ENCODE peak calls at places on chromosome 19, in nine cellular contexts. Q, W, G, N, T, E, J, X and Z are unnamed samples. For H3K9me3 and H3K4me1, the result is how much of the 10 kb centered on the place peaks cover.

GRCh38 chr19:19488875-19489690 is 26.3 kb downstream of the TSSK6 start:
- DNase-seq in X (peak), G (peak), T (peak), Q (peak), W (peak), E (peak), J (peak), N (peak), Z (peak)

GRCh38 chr19:6718741-6719539 is 1.5 kb downstream of the C3 start:
- DNase-seq in J (peak), T (peak), N (no peak), W (no peak), X (no peak), E (no peak), Q (no peak), G (no peak), Z (no peak)

GRCh38 chr19:56367829-56368711 is 25.3 kb downstream of the ZNF582 start:
- DNase-seq in J (peak), Q (peak), E (peak), W (peak), T (peak), X (peak), N (peak), G (peak), Z (peak)

GRCh38 chr19:2636897-2637683 is 65.4 kb downstream of the GNG7 start:
- DNase-seq in E (no peak), W (no peak), J (peak), T (peak), G (peak), X (peak), Q (peak), N (no peak), Z (peak)

GRCh38 chr19:42323852-42324654 is 1.4 kb upstream of the MEGF8 start:
- DNase-seq in Q (no peak), N (no peak), G (no peak), W (no peak), T (peak), X (peak), J (peak), E (no peak), Z (no peak)

GRCh38 chr19:5785423-5785822 is 877 bp upstream of the PRR22 start:
- DNase-seq in Q (no peak), E (no peak), N (no peak), G (no peak), T (no peak), X (no peak), J (no peak), W (no peak), Z (no peak)

GRCh38 chr19:33221641-33222040 is 4.0 kb downstream of the SLC7A10 start:
- DNase-seq in J (no peak), G (no peak), E (no peak), Q (no peak), W (no peak), X (no peak), N (no peak), T (no peak), Z (no peak)

GRCh38 chr19:7250951-7251350 is 43.3 kb downstream of the INSR start:
- DNase-seq in X (no peak), T (no peak), E (no peak), G (no peak), Q (no peak), J (no peak), W (no peak), N (no peak), Z (no peak)

GRCh38 chr19:38737921-38738731 is 6.1 kb downstream of the CAPN12 start:
- DNase-seq in T (no peak), W (no peak), X (no peak), J (no peak), E (no peak), Q (no peak), G (no peak), N (no peak), Z (no peak)

GRCh38 chr19:18906605-18907519 is 10.9 kb upstream of the CERS1 start:
- DNase-seq in G (no peak), T (no peak), Q (no peak), J (no peak), W (no peak), X (no peak), N (no peak), E (no peak), Z (no peak)

GRCh38 chr19:56547535-56547934 is 8.8 kb downstream of the ZFP28 start:
- DNase-seq in X (no peak), G (no peak), Q (no peak), E (no peak), J (no peak), W (no peak), N (no peak), T (no peak), Z (no peak)

GRCh38 chr19:30305346-30306060 is 66.7 kb upstream of the ZNF536 start:
- DNase-seq in T (no peak), E (no peak), G (no peak), Q (no peak), W (no peak), J (no peak), N (no peak), X (no peak), Z (no peak)

GRCh38 chr19:15928321-15928720 is 6.0 kb downstream of the CYP4F11 start:
- DNase-seq in X (no peak), J (no peak), W (no peak), T (no peak), G (no peak), N (no peak), Q (no peak), E (no peak), Z (no peak)
- H3K9me3 ChIP-seq in X (under half), J (under half), W (under half), T (under half), G (under half), N (under half), Q (under half), E (under half), Z (under half)

GRCh38 chr19:46926201-46927071 is 65.6 kb downstream of the ARHGAP35 start:
- DNase-seq in X (no peak), T (no peak), Q (no peak), W (no peak), N (peak), G (no peak), E (no peak), J (no peak), Z (no peak)

GRCh38 chr19:46922465-46922864 is 61.7 kb downstream of the ARHGAP35 start:
- DNase-seq in G (no peak), W (no peak), E (no peak), Q (no peak), T (no peak), N (no peak), X (no peak), J (no peak), Z (no peak)

GRCh38 chr19:46925548-46925950 is 64.8 kb downstream of the ARHGAP35 start:
- DNase-seq in X (peak), J (no peak), Q (no peak), G (peak), W (no peak), N (peak), T (no peak), E (no peak), Z (no peak)

GRCh38 chr19:46927106-46927505 is 66.3 kb downstream of the ARHGAP35 start:
- DNase-seq in J (no peak), W (no peak), X (no peak), Q (no peak), N (peak), T (no peak), G (no peak), E (no peak), Z (no peak)

DNA sequence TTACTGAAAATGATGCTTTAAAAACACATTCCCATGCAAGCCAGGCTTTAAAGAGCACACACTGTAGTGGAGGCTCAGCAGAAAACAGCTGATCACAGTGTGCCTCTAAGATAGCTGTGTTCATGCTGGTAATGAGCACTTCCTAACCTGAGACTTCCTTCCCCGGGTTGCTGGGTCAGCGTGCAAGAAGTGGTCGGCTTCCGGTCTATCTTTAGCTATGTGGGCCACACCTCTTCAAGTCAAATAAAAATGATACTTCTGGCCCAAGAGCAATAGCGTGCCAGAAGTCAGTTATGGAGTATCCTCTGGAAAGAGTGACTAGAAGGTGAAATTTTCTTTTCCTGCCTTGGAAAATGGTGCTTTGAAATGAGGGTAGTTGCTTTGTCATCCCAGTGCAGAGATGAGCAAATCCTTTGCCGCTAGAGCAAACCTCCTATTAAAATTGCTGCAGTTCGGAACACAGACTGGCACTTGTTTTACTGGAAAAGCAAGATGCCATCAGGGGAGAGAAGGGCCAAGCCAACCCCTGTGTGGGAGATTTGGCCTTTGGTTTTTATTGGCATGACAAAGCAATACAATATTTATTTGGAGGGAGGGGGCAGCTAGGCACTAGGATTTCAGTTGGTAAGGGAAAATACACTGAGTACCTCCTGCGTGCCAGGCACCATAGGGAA is 64.2 kb downstream of the ARHGAP35 start:
- DNase-seq in E (no peak), N (peak), T (no peak), G (peak), W (no peak), Q (peak), J (peak), X (peak), Z (peak)
- H3K4me3 ChIP-seq in E (peak), N (no peak), T (no peak), G (peak), W (no peak), Q (no peak), J (peak), X (no peak), Z (no peak)

DNA sequence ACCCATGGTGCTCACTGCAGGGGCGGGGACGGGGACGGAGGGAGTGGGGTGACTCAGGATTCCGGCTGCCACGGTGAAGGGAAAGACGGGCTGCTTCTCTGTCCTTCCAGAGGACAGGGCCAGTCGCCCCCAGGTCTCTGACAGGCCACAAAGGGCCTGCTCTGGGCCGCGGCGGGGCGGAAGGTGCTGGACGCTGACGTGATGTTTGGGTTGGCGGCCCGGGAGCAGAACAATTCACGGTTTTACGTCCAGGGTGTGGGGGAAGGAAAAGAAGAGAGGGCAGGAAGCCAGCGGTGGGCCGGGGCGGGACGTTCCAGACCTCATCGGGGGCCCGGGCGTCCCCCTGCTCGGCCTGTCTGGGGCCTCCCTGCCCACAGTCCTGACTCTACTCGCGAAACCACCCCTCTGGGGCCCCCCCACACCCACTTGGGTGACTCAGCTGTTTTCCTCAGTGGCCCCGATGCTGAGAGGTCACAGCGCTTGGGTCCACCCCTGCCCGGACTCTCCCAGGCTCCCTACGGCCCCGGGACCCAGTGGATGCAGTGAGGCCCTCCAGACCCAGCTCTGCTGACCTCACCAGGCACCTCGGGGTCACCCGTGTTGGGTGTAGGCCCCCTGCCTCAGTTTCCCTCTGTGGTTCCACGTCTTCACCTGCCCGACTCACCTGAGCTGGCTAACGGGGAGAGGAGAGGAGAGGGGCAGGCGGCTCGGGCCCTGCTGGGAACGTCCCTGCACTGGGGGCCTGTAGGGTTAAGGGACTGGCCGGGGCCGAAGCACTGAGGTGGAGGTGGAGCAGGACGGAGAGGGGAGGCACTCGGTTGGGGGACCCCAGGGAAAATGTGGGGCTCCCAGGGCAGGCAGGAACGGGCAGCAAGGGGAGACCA is 29.2 kb downstream of the PIP5K1C start:
- DNase-seq in E (no peak), N (peak), J (peak), W (peak), X (peak), T (peak), G (no peak), Q (no peak), Z (peak)
- H3K4me1 ChIP-seq in E (under half), N (under half), J (under half), W (half or more), X (half or more), T (under half), G (under half), Q (under half), Z (under half)

GRCh38 chr19:57688011-57688763 is 6.4 kb downstream of the ZNF551 start:
- DNase-seq in X (no peak), T (no peak), E (no peak), G (no peak), N (no peak), W (no peak), Q (no peak), J (no peak), Z (no peak)
- H3K9me3 ChIP-seq in X (half or more), T (under half), E (half or more), G (half or more), N (half or more), W (half or more), Q (half or more), J (half or more), Z (half or more)

DNA sequence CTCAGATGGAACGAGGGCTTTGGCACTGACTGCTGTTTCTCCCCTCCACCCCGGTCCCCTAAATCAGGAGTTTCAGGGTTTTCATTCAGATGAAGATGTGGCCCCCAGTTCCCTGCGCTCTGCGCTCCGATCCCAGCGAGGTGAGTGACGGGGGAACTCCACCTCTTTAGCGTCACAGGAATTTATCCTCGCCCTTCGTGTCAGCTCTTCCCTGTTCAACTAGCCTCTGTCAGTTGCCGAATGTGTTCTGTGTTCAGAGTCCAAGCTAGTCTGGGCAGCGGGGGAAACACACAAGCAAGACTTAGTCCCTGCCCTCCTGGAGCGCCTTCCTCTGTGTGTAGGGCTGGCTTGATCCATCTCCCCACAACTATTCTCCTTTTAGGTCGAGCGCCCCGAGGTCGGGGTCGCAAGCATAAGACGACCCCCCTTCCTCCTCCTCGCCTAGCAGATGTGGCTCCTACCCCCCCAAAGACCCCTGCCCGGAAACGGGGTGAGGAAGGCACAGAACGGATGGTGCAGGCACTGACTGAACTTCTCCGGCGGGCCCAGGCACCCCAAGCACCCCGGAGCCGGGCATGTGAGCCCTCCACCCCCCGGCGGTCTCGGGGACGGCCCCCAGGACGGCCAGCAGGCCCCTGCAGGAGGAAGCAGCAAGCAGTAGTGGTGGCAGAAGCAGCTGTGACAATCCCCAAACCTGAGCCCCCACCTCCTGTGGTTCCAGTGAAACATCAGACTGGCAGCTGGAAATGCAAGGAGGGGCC is 1.8 kb downstream of the KMT2B start:
- DNase-seq in J (no peak), W (no peak), Q (no peak), E (no peak), N (peak), X (no peak), T (no peak), G (no peak), Z (no peak)
- H3K4me3 ChIP-seq in J (peak), W (peak), Q (no peak), E (peak), N (peak), X (no peak), T (no peak), G (peak), Z (no peak)

DNA sequence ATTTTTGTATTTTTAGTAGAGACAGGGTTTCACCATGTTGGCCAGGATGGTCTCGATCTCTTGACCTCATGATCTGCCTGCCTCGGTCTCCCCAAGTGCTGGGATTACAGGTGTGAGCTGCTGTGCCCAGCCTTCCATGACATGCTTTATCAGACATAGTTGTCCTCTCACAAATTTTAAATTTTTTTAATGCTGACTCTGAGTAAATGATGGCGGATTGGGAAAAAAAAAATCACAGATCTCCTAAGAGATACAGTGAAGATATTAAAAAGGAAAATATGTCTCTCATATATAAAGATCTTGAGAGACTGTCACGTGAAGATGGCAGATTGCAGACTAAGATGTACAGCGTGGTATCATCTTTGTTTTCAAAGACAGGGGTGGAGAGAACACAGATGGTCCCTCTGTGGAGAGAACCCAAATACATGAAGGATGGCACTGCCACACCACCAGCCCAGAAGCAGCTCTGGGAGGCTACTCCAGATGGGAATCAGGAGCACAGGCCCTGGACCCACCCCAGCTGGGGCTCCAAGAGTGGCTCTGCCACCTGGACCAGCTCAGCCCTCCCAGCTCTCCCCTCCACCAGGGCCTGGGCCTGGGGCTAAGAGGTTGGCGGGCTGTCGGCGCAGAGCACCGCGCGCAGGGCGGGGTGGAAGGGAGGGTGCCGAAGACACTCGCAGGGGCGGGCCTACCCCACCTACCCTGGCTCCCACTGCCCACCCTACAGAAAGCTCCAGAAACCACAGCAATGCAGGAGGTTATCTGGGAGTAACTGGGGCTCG is 20.0 kb upstream of the CCNP start:
- DNase-seq in E (no peak), X (no peak), W (no peak), N (no peak), T (no peak), G (no peak), J (no peak), Q (no peak), Z (no peak)
- H3K4me1 ChIP-seq in E (under half), X (under half), W (under half), N (under half), T (under half), G (under half), J (under half), Q (under half), Z (under half)

GRCh38 chr19:20558571-20558970 is 7.0 kb downstream of the ZNF737 start:
- DNase-seq in E (no peak), G (no peak), Q (no peak), X (no peak), N (no peak), J (no peak), T (no peak), W (no peak), Z (no peak)
- H3K9me3 ChIP-seq in E (half or more), G (under half), Q (under half), X (half or more), N (half or more), J (half or more), T (under half), W (under half), Z (half or more)

GRCh38 chr19:50416815-50417137 is 2.0 kb upstream of the SPIB start:
- DNase-seq in J (no peak), G (no peak), E (no peak), W (no peak), N (no peak), T (no peak), Q (no peak), X (no peak), Z (no peak)

GRCh38 chr19:50413531-50413930 is 5.2 kb upstream of the SPIB start:
- DNase-seq in W (no peak), J (no peak), G (no peak), X (no peak), N (no peak), T (no peak), E (no peak), Q (no peak), Z (no peak)

GRCh38 chr19:50416034-50416814 is 2.5 kb upstream of the SPIB start:
- DNase-seq in Q (no peak), X (no peak), G (no peak), T (no peak), E (no peak), N (no peak), J (no peak), W (no peak), Z (no peak)

GRCh38 chr19:50415661-50416033 is 3.1 kb upstream of the SPIB start:
- DNase-seq in W (no peak), G (no peak), Q (no peak), J (no peak), X (peak), E (no peak), T (no peak), N (no peak), Z (peak)

GRCh38 chr19:50414850-50415660 is 3.7 kb upstream of the SPIB start:
- DNase-seq in Q (peak), W (peak), G (peak), T (peak), X (peak), J (peak), E (no peak), N (peak), Z (peak)
- H3K4me3 ChIP-seq in Q (no peak), W (no peak), G (no peak), T (no peak), X (no peak), J (no peak), E (no peak), N (no peak), Z (no peak)